ENCODE peak calls at places on chromosomes 7 and 10, in four cellular contexts. Y is AG09309, S is endodermal cell, X is heart right ventricle. I is an unnamed sample.
A peak's percentile ranks its signal among the peaks of the same experiment; 100 is the strongest.

GRCh38 chr10:27068217-27068891 is 31.9 kb downstream of the ANKRD26 start:
- DNase-seq in Y (no peak), S (no peak), X (no peak), I (no peak)

GRCh38 chr7:47198159-47198558 is 383.8 kb downstream of the TNS3 start:
- DNase-seq in Y (no peak), S (no peak), X (no peak), I (no peak)

GRCh38 chr7:111108526-111108925 is 17.6 kb downstream of the LRRN3 start:
- DNase-seq in Y (no peak), S (no peak), X (no peak), I (no peak)

GRCh38 chr7:1418505-1419309 is 40.6 kb downstream of the MICALL2 start:
- DNase-seq in Y (no peak), S (peak; percentile 88), X (no peak), I (no peak)

GRCh38 chr10:101028446-101029244 is 2.3 kb downstream of the PDZD7 start:
- DNase-seq in Y (no peak), S (no peak), X (no peak), I (no peak)

GRCh38 chr7:55033241-55033846 is 14.5 kb downstream of the EGFR start:
- DNase-seq in Y (no peak), S (no peak), X (no peak), I (no peak)

GRCh38 chr10:114632869-114633715 is 25.0 kb downstream of the ABLIM1 start:
- DNase-seq in Y (peak; percentile 61), S (peak; percentile 68), X (peak; percentile 59), I (peak; percentile 10)

GRCh38 chr10:34343764-34344163 is 471.3 kb downstream of the PARD3 start:
- DNase-seq in Y (no peak), S (no peak), X (no peak), I (no peak)

GRCh38 chr10:45599021-45599603 is 73.5 kb downstream of the ZFAND4 start:
- DNase-seq in Y (no peak), S (no peak), X (no peak), I (no peak)

GRCh38 chr10:99435986-99436633 is 5.7 kb upstream of the GOT1 start:
- DNase-seq in Y (no peak), S (no peak), X (no peak), I (peak; percentile 55)

GRCh38 chr7:41143074-41143473 is 559.8 kb downstream of the INHBA start:
- DNase-seq in Y (no peak), S (no peak), X (no peak), I (no peak)

DNA sequence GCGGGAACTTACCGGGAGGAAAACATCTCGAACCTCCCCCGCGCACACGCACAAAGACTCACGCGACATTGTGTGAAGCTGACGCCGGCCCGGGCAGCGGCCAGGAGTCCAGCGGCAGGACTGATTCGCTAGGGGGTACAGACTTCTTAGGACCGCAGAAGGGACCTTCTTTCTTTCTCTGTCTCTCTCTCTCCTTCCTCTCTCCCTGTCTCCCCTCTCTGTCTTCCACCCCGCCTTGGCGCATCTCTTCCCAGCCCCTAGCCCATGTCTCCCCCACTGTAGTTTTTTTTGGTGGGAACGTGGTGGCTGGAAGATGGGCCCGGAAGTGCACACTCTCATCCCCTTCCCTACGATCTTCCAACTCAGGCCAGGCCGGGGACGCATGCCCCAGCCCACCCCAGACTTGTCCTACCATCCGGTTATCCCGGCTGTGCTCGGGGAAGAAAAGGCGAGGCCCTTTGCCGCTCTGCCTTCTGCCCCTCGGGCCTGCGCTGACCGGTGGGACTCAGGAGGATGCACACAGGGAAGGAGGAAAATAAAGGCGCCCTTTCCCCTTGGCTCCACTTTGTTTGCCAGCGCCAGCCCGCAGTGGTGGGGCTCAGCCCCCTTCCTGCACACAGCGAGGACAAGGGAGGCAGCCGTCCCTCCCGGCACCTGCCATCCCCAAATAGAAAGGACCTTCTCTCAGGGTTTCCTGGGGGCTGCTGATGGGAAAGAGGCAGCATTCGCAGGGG is 1.4 kb downstream of the EN2 start:
- DNase-seq in Y (no peak), S (peak; percentile 70), X (no peak), I (no peak)
- H3K4me3 ChIP-seq in Y (no peak overlapping the region), S (no peak overlapping the region), X (no peak overlapping the region), I (no peak overlapping the region)

DNA sequence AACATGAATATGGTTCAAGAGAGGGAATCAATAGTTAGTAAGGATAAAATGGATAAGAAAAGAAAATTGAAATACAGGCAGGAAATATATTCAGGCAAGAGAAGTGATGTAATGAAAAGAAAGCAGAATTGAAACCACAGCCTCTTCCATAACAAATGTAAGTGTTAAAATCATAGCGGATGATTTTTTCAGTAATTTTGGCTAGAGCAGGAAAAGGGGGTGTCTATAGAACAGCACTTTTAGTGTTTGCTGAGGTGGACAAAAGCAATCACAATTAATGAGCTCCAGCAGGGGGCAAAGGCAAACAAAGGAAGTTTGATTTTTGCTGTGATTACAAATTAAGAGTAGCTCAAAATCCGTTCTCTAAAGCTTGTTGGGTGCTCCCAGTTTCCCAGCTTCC is 79.0 kb downstream of the TRIL start:
- DNase-seq in Y (no peak), S (no peak), X (no peak), I (no peak)
- TF ChIP-seq CTCF in Y (no peak), S (peak; percentile 37), X (no peak), I (no peak)

DNA sequence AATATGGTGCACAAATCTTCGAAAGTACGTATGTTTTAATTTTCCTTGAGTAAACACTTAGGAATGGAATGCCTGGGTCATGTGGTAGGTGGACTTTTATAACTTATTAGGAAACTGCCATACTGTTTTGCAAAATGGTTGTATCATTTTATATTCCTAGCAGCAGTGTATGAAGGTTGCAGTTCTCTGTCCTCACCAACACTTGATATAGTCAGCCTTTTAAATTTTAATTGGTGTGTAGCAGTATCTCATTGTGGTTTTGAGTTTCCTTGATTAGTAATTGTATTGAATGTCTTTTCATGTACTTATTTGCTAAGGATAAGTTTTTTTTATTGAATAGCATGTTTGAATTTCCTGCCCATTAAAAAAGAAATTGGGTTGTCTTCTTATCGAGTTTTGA is 926 bp upstream of the PCBD1 start:
- DNase-seq in Y (no peak), S (no peak), X (no peak), I (no peak)
- H3K4me3 ChIP-seq in Y (no peak overlapping the region), S (no peak overlapping the region), X (no peak overlapping the region), I (no peak overlapping the region)

GRCh38 chr10:72331575-72332422 is 22.9 kb downstream of the DNAJB12 start:
- DNase-seq in Y (no peak), S (peak; percentile 99), X (peak; percentile 82), I (peak; percentile 96)
- TF ChIP-seq CTCF in Y (no peak), S (peak; percentile 49), X (no peak), I (peak; percentile 18)

GRCh38 chr7:32762894-32763293 is 128.7 kb downstream of the KBTBD2 start:
- DNase-seq in Y (no peak), S (peak; percentile 54), X (no peak), I (no peak)

GRCh38 chr7:32762321-32762669 is 129.3 kb downstream of the KBTBD2 start:
- DNase-seq in Y (no peak), S (no peak), X (no peak), I (no peak)

GRCh38 chr7:32765185-32765584 is 126.4 kb downstream of the KBTBD2 start:
- DNase-seq in Y (no peak), S (no peak), X (no peak), I (no peak)

DNA sequence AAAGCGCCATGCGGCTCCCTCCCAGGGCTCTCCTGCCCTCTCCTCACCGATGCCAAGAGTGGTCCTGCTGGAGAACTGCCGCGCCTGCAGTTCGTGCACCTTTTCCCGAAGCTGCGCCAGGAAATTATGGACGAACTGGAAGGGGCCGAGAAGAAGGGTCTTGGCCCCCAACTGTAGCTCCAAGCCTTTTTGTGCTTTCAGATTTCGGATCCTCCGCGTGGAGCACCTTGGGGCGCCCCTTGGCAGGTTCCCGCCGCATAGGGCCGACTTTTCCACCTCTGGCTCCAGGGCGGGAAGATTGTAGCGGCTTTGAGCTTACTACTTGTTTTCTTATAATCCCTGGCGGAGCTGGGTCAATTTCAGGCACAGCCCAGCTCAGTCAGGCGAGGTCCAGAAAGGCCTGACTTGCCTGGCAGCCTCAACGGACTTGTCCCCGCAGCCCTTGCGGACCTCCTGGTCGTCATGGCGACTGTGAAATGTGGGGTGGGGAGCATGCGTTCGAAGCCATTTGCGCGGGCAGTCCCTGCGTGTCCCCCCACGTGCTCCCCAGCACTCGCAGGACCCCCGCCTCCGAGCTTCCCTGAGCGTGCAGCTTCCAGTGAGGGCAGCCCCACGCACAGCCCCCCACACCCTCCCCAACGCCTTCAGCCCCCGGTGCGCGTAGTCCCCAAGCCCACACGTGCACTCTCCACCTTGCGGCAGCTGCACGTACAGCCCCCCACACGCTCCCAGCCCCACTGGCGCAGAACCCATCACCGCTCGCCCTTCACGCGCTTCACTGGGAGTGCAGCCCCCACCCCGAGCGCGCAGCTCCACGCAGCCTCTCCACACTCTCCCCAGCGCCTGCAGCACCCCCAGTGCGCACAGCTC is 129.9 kb downstream of the KBTBD2 start:
- DNase-seq in Y (no peak), S (peak; percentile 67), X (no peak), I (no peak)
- H3K4me3 ChIP-seq in Y (no peak overlapping the region), S (no peak overlapping the region), X (no peak overlapping the region), I (no peak overlapping the region)

GRCh38 chr7:80482938-80483337 is 28.9 kb downstream of the GNAT3 start:
- DNase-seq in Y (no peak), S (no peak), X (no peak), I (no peak)
- TF ChIP-seq CTCF in Y (no peak), S (no peak), X (no peak), I (no peak)

DNA sequence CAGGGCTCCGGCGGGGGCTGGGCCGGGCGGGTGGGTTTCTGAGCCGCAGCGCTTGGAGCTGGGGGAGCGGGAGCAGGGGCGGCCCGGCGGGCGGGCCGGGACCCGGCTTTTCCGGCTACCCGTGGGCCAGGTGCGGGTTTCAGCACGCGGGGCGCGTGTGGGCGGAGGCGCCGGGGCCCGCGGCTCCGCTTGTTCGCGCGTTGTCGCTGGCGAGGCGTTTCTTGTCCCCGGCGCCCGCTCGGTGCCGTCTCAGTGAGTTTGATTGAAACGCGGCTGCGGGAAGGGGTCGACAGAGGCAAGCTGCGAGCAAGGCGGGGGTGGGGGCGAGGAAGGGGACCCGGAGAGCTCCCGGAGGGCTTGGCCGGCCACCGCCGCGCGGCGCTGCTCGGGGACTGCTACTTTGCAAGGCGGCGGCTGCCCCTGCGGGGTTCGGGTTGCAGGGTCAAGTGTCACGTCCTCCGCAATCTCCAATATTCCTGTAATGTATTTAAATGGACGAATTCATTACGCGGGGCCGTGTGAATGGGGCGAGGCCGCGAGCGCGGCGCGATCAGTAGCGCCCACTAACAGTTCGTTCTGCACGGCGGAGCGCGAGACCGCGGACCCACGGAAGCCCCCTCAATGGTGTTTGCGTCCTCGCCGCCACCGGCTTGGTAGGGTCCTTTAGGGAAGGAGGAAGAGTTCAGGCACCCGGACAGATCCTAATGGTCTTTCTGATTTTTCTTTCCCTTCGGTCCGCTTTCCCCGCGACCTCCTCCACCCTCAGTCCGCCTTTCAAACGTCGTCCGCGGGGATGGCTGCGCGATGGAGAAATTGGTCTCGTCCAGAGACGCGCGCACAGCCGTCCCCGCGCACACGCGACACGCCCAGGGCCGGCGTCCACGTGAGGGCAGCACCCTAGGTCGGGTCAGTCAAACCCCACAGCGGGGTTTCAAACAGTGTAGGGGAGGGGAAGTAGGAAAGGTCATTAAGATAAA is 76.9 kb downstream of the INSIG1 start:
- DNase-seq in Y (no peak), S (peak; percentile 73), X (no peak), I (no peak)
- H3K4me3 ChIP-seq in Y (no peak overlapping the region), S (peak overlapping the region; percentile 45), X (no peak overlapping the region), I (no peak overlapping the region)

GRCh38 chr7:30755384-30756154 is 3.6 kb downstream of the INMT start:
- DNase-seq in Y (no peak), S (peak; percentile 35), X (peak; percentile 81), I (no peak)
- TF ChIP-seq CTCF in Y (no peak), S (peak; percentile 42), X (no peak), I (no peak)

I was measured in GM12865.